ENCODE peak calls at places on chromosomes 12 and 14, in nine cellular contexts. W is cardiac fibroblast; X is HEK293T; E is activated CD8-positive, alpha-beta memory T cell treated with anti-CD3 and anti-CD28 coated beads for 1 hour; N is adrenal gland; V is stromal cell of bone marrow; J is T-helper 22 cell; O is right cardiac atrium; M is HT1080. P is an unnamed sample.
A peak's percentile ranks its signal among the peaks of the same experiment; 100 is the strongest.

GRCh38 chr14:73153272-73153671 is 17.0 kb downstream of the PSEN1 start:
- DNase-seq in W (peak; percentile 77), X (no peak), E (no peak), N (no peak), V (peak; percentile 97), J (no peak), O (no peak), M (no peak), P (no peak)

GRCh38 chr14:59438148-59438766 is 26.9 kb downstream of the GPR135 start:
- DNase-seq in W (peak; percentile 91), X (no peak), E (no peak), N (no peak), V (no peak), J (no peak), O (no peak), M (peak; percentile 68), P (no peak)

GRCh38 chr14:103456167-103456835 is 66.3 kb downstream of the CKB start:
- DNase-seq in W (peak; percentile 66), X (no peak), E (no peak), N (no peak), V (no peak), J (no peak), O (no peak), M (peak; percentile 51), P (no peak)

GRCh38 chr12:131994589-131994988 is 44.8 kb downstream of the EP400 start:
- DNase-seq in W (no peak), X (no peak), E (no peak), N (no peak), V (no peak), J (no peak), O (no peak), M (no peak), P (no peak)

GRCh38 chr14:21408152-21408551 is 24.3 kb upstream of the SUPT16H start:
- DNase-seq in W (peak; percentile 92), X (no peak), E (no peak), N (no peak), V (peak; percentile 34), J (no peak), O (no peak), M (peak; percentile 69), P (no peak)

GRCh38 chr12:58811346-58811745 is 109.0 kb downstream of the LRIG3 start:
- DNase-seq in W (no peak), X (no peak), E (no peak), N (no peak), V (no peak), J (no peak), O (no peak), M (no peak), P (no peak)

GRCh38 chr12:71710276-71711125 is 24.6 kb downstream of the TMEM19 start:
- DNase-seq in W (peak; percentile 94), X (no peak), E (no peak), N (no peak), V (peak; percentile 72), J (no peak), O (no peak), M (peak; percentile 97), P (no peak)

GRCh38 chr12:11904124-11904523 is 166.6 kb upstream of the BCL2L14 start:
- DNase-seq in W (no peak), X (no peak), E (no peak), N (no peak), V (no peak), J (no peak), O (no peak), M (no peak), P (no peak)

GRCh38 chr14:50389668-50390441 is 6.8 kb downstream of the CDKL1 start:
- DNase-seq in W (no peak), X (no peak), E (no peak), N (no peak), V (no peak), J (no peak), O (no peak), M (no peak), P (no peak)

GRCh38 chr12:49335955-49336644 is 888 bp downstream of the C1QL4 start:
- DNase-seq in W (no peak), X (no peak), E (no peak), N (no peak), V (no peak), J (no peak), O (no peak), M (no peak), P (no peak)

GRCh38 chr12:56413392-56413791 is 35.8 kb downstream of the TIMELESS start:
- DNase-seq in W (no peak), X (no peak), E (no peak), N (no peak), V (no peak), J (no peak), O (no peak), M (no peak), P (no peak)

GRCh38 chr14:95346820-95347219 is 27.1 kb upstream of the CLMN start:
- DNase-seq in W (peak; percentile 46), X (no peak), E (no peak), N (no peak), V (no peak), J (no peak), O (no peak), M (peak; percentile 83), P (no peak)

GRCh38 chr12:65803253-65803652 is 21.0 kb upstream of the HMGA2 start:
- DNase-seq in W (no peak), X (no peak), E (no peak), N (no peak), V (no peak), J (no peak), O (no peak), M (no peak), P (no peak)

GRCh38 chr12:98635657-98636323 is 8.8 kb downstream of the IKBIP start:
- DNase-seq in W (peak; percentile 83), X (no peak), E (no peak), N (no peak), V (no peak), J (no peak), O (no peak), M (peak; percentile 74), P (no peak)

GRCh38 chr14:48788771-48789170 is 797.4 kb downstream of the RPS29 start:
- DNase-seq in W (no peak), X (no peak), E (no peak), N (no peak), V (no peak), J (no peak), O (no peak), M (peak; percentile 34), P (no peak)

GRCh38 chr12:103560604-103561101 is 26.4 kb upstream of the STAB2 start:
- DNase-seq in W (peak; percentile 98), X (no peak), E (no peak), N (no peak), V (peak; percentile 95), J (no peak), O (no peak), M (peak; percentile 97), P (peak; percentile 30)

GRCh38 chr12:42802688-42803279 is 213.2 kb upstream of the PRICKLE1 start:
- DNase-seq in W (peak; percentile 28), X (no peak), E (no peak), N (no peak), V (peak; percentile 45), J (no peak), O (no peak), M (no peak), P (no peak)

GRCh38 chr14:103581954-103582703 is 19.4 kb downstream of the COA8 start:
- DNase-seq in W (no peak), X (no peak), E (no peak), N (no peak), V (no peak), J (no peak), O (no peak), M (no peak), P (no peak)

GRCh38 chr12:6817056-6817455 is 4.6 kb upstream of the GPR162 start:
- DNase-seq in W (no peak), X (no peak), E (no peak), N (no peak), V (no peak), J (no peak), O (no peak), M (no peak), P (no peak)

GRCh38 chr14:61562321-61563161 is 132.8 kb upstream of the HIF1A start:
- DNase-seq in W (peak; percentile 100), X (no peak), E (no peak), N (peak; percentile 93), V (peak; percentile 100), J (peak; percentile 12), O (no peak), M (peak; percentile 99), P (no peak)

GRCh38 chr14:100669011-100669412 is 57.7 kb upstream of the DLK1 start:
- DNase-seq in W (no peak), X (no peak), E (no peak), N (no peak), V (no peak), J (no peak), O (no peak), M (no peak), P (no peak)

GRCh38 chr12:23550753-23551152 is 398.7 kb downstream of the SOX5 start:
- DNase-seq in W (no peak), X (no peak), E (no peak), N (no peak), V (no peak), J (no peak), O (no peak), M (no peak), P (no peak)

GRCh38 chr12:123967121-123967586 is 5.5 kb downstream of the CCDC92 start:
- DNase-seq in W (peak; percentile 19), X (no peak), E (no peak), N (no peak), V (no peak), J (no peak), O (no peak), M (no peak), P (no peak)

GRCh38 chr14:50082784-50083466 is 33.4 kb downstream of the VCPKMT start:
- DNase-seq in W (no peak), X (no peak), E (peak; percentile 63), N (no peak), V (no peak), J (peak; percentile 83), O (no peak), M (no peak), P (no peak)

GRCh38 chr12:114011711-114012110 is 45.6 kb upstream of the RBM19 start:
- DNase-seq in W (no peak), X (no peak), E (no peak), N (no peak), V (no peak), J (no peak), O (no peak), M (no peak), P (no peak)

GRCh38 chr14:70601162-70601561 is 707 bp upstream of the MED6 start:
- DNase-seq in W (peak; percentile 76), X (no peak), E (no peak), N (no peak), V (no peak), J (no peak), O (no peak), M (no peak), P (no peak)

P was measured in NT2/D1.